ENCODE peak calls at places on chromosome 17, in four cellular contexts. One of them, this sample, is unnamed.

GRCh38 chr17:60425626-60426025 is 3.3 kb downstream of the CHCT1 start:
- DNase-seq in COR-L47: no peak
- DNase-seq in WTC11: no peak
- DNase-seq in dermis blood vessel endothelial cell: no peak
- DNase-seq in this sample: no peak

GRCh38 chr17:63740464-63741181 is 976 bp downstream of the STRADA start:
- DNase-seq in WTC11: no peak
- DNase-seq in dermis blood vessel endothelial cell: peak
- DNase-seq in COR-L47: no peak
- DNase-seq in this sample: no peak

GRCh38 chr17:18008496-18009268 is 30.3 kb downstream of the ATPAF2 start:
- DNase-seq in dermis blood vessel endothelial cell: no peak
- DNase-seq in WTC11: no peak
- DNase-seq in COR-L47: no peak
- DNase-seq in this sample: no peak

GRCh38 chr17:81021531-81022370 is 13.2 kb upstream of the BAIAP2 start:
- DNase-seq in COR-L47: no peak
- DNase-seq in dermis blood vessel endothelial cell: no peak
- DNase-seq in WTC11: no peak
- DNase-seq in this sample: no peak

GRCh38 chr17:67434061-67434525 is 57.0 kb downstream of the PITPNC1 start:
- DNase-seq in COR-L47: no peak
- DNase-seq in dermis blood vessel endothelial cell: peak
- DNase-seq in WTC11: no peak
- DNase-seq in this sample: no peak

GRCh38 chr17:27542841-27543463 is 86.7 kb downstream of the KSR1 start:
- DNase-seq in COR-L47: no peak
- DNase-seq in dermis blood vessel endothelial cell: no peak
- DNase-seq in WTC11: no peak
- DNase-seq in this sample: no peak

GRCh38 chr17:20063665-20064648 is 54.8 kb downstream of the SPECC1 start:
- DNase-seq in dermis blood vessel endothelial cell: no peak
- DNase-seq in COR-L47: no peak
- DNase-seq in WTC11: no peak
- DNase-seq in this sample: no peak

GRCh38 chr17:69246726-69247375 is 18.2 kb upstream of the ABCA10 start:
- DNase-seq in COR-L47: peak
- DNase-seq in WTC11: no peak
- DNase-seq in dermis blood vessel endothelial cell: peak
- DNase-seq in this sample: no peak